ENCODE peak calls at places on chromosomes 3 and 15, in seven cellular contexts. D is AG09309, R is nephron progenitor cell, O is activated B cell treated with CpG ODN at 0.5 μM for 24 hours, F is hepatocyte, G is GM10248, L is HCT116. A is an unnamed sample.

GRCh38 chr3:66582721-66583141 is 81.9 kb upstream of the LRIG1 start:
- DNase-seq in D (peak), R (no peak), O (peak), F (no peak), G (peak), L (no peak), A (peak)

GRCh38 chr3:56788506-56788905 is 13.2 kb downstream of the ARHGEF3 start:
- DNase-seq in D (no peak), R (no peak), O (no peak), F (no peak), G (no peak), L (no peak), A (no peak)

GRCh38 chr3:86991482-86991815 is 500 bp upstream of the VGLL3 start:
- DNase-seq in D (no peak), R (no peak), O (no peak), F (no peak), G (no peak), L (no peak), A (no peak)

GRCh38 chr15:57352535-57353316 is 23.6 kb upstream of the CGNL1 start:
- DNase-seq in D (no peak), R (no peak), O (no peak), F (no peak), G (no peak), L (no peak), A (no peak)

GRCh38 chr3:112815981-112816380 is 30.7 kb downstream of the CD200R1L start:
- DNase-seq in D (peak), R (no peak), O (no peak), F (no peak), G (no peak), L (no peak), A (no peak)

GRCh38 chr15:92155941-92156340 is 237.7 kb upstream of the ST8SIA2 start:
- DNase-seq in D (no peak), R (no peak), O (no peak), F (no peak), G (no peak), L (no peak), A (no peak)

GRCh38 chr15:80310776-80311175 is 58.8 kb upstream of the CTXND1 start:
- DNase-seq in D (no peak), R (no peak), O (no peak), F (no peak), G (no peak), L (no peak), A (no peak)

GRCh38 chr3:2544212-2544611 is 445.5 kb downstream of the CNTN4 start:
- DNase-seq in D (no peak), R (no peak), O (no peak), F (no peak), G (no peak), L (no peak), A (no peak)

GRCh38 chr15:88083828-88084760 is 172.4 kb downstream of the NTRK3 start:
- DNase-seq in D (peak), R (no peak), O (no peak), F (peak), G (no peak), L (no peak), A (no peak)

GRCh38 chr3:72763751-72764440 is 84.3 kb downstream of the SHQ1 start:
- DNase-seq in D (no peak), R (no peak), O (no peak), F (no peak), G (no peak), L (no peak), A (no peak)

GRCh38 chr3:74561881-74562280 is 52.6 kb downstream of the CNTN3 start:
- DNase-seq in D (peak), R (no peak), O (no peak), F (no peak), G (no peak), L (no peak), A (no peak)

GRCh38 chr15:68205949-68206539 is 912 bp upstream of the CALML4 start:
- DNase-seq in D (no peak), R (no peak), O (no peak), F (peak), G (peak), L (no peak), A (no peak)

GRCh38 chr3:110789315-110789714 is 282.3 kb upstream of the NECTIN3 start:
- DNase-seq in D (no peak), R (no peak), O (no peak), F (no peak), G (no peak), L (no peak), A (no peak)

GRCh38 chr3:69012836-69013255 is 638 bp downstream of the EOGT start:
- DNase-seq in D (no peak), R (peak), O (peak), F (peak), G (peak), L (no peak), A (peak)

GRCh38 chr3:138234401-138235179 is 47.5 kb downstream of the ARMC8 start:
- DNase-seq in D (peak), R (no peak), O (no peak), F (no peak), G (no peak), L (no peak), A (no peak)

GRCh38 chr15:77386626-77387025 is 33.3 kb downstream of the PEAK1 start:
- DNase-seq in D (no peak), R (no peak), O (no peak), F (no peak), G (no peak), L (no peak), A (no peak)

GRCh38 chr3:52014613-52015012 is 18.9 kb upstream of the RPL29 start:
- DNase-seq in D (no peak), R (peak), O (no peak), F (peak), G (no peak), L (peak), A (no peak)

GRCh38 chr3:30855390-30855789 is 39.1 kb downstream of the GADL1 start:
- DNase-seq in D (peak), R (no peak), O (no peak), F (peak), G (no peak), L (no peak), A (no peak)

GRCh38 chr3:9761919-9762318 is 7.8 kb downstream of the CAMK1 start:
- DNase-seq in D (no peak), R (no peak), O (no peak), F (no peak), G (no peak), L (no peak), A (no peak)

GRCh38 chr3:154431043-154431442 is 1.1 kb upstream of the GPR149 start:
- DNase-seq in D (no peak), R (no peak), O (no peak), F (no peak), G (no peak), L (peak), A (no peak)

GRCh38 chr3:189272500-189273119 is 100.8 kb downstream of the TPRG1 start:
- DNase-seq in D (no peak), R (no peak), O (no peak), F (peak), G (no peak), L (no peak), A (no peak)

GRCh38 chr3:23763040-23763477 is 42.7 kb upstream of the UBE2E1 start:
- DNase-seq in D (no peak), R (peak), O (no peak), F (no peak), G (no peak), L (no peak), A (no peak)

GRCh38 chr3:156317457-156317856 is 197.1 kb downstream of the KCNAB1 start:
- DNase-seq in D (no peak), R (no peak), O (no peak), F (peak), G (no peak), L (peak), A (no peak)
- TF ChIP-seq CTCF in D (no peak), R (no peak), O (no peak), F (no peak), G (no peak), L (no peak), A (no peak)

DNA sequence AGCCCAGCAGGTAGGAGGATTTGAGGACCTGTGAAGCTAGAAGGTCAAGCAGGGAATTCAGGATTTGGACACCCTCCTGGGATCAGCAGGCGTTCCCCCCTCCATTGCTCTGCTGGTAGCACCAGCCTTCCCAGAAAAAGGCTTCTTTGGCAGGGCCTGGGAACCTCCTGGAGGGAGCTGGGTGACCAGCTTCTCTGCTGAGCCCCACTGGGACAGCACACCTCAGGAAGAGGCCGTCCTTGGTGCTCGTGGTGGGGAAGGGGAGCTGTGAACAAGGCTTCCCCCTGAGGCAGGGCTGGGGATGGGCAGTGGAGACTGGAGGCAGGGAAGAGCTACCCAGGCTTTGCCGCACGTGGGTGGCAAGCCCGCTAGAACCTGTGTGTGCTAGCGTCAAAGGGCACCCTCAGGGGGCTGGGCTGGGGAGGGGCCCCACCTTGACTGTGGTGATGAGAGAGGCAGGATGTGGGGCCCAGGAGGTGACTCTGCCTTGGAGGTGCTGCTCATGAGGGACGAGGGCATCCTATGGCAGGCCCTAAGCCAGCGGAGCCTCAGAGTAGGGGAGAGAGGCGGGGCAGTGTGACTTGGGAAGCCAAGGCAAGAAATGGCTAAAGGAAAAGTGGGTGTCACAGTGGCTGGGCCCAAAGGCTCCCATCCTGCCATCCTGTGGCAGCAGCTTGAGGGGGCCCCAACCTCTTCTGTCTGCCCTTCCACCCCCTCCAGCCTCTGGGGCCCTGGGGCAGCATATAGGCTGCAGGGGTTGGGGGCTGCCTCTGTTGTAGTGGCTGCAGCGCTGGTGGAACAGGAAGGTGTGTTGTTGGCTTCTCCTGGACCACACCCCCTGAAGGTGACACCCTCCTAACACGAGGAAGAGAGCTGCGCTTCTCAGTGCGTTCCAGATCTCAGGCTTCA is 20.7 kb downstream of the KLF13 start:
- DNase-seq in D (no peak), R (no peak), O (no peak), F (no peak), G (no peak), L (no peak), A (no peak)
- TF ChIP-seq CTCF in D (no peak), R (no peak), O (no peak), F (no peak), G (no peak), L (no peak), A (no peak)

DNA sequence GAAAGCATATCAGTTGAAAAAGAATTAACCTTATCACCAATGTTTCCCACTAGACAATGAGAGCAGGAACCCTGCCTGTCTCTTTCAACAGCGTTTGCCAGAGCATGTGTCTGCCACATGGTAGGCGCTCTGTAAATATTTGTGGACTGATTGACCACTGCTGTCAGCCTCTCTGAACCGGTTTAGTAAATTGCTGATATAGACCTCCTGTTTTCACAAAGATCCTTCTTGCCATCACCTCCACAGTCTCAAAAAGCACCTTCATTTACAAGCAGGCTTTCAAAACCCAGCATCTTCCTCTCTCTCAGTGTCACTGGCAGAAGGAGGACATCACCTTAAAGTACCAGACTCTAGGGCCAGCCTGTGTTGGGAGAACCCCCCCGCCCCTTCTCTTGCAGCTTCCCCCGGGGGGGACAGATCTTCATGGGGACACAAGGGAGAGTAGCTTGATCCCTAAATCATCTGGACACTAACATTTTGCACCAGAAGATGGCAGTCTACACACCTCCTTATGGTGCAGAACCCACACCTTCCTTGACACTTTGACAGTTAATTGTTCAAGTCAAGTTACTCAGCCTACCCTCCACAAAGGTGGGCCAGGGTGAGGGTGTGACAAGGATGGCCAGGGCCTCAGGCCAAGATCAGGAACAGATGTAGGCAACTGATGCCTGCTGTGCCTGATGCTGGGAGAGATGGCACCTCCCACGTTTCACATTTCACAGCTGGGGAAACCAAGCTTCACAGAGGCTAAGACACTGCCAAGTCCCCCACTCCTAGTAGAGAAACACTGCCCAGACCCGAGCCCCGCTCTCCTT is 37.8 kb upstream of the USP3 start:
- DNase-seq in D (no peak), R (peak), O (no peak), F (peak), G (peak), L (peak), A (peak)
- TF ChIP-seq CTCF in D (peak), R (peak), O (peak), F (peak), G (peak), L (peak), A (peak)

GRCh38 chr15:69502470-69503045 is 49.9 kb downstream of the RPLP1 start:
- DNase-seq in D (no peak), R (no peak), O (no peak), F (no peak), G (no peak), L (no peak), A (no peak)
- TF ChIP-seq CTCF in D (peak), R (no peak), O (no peak), F (no peak), G (no peak), L (no peak), A (no peak)

GRCh38 chr3:101950510-101950909 is 101.2 kb downstream of the NFKBIZ start:
- DNase-seq in D (peak), R (no peak), O (no peak), F (no peak), G (peak), L (no peak), A (peak)

GRCh38 chr3:101950985-101951733 is 101.8 kb downstream of the NFKBIZ start:
- DNase-seq in D (no peak), R (no peak), O (no peak), F (no peak), G (no peak), L (no peak), A (no peak)

GRCh38 chr3:101954361-101954760 is 105.0 kb downstream of the NFKBIZ start:
- DNase-seq in D (no peak), R (no peak), O (no peak), F (no peak), G (no peak), L (no peak), A (no peak)

DNA sequence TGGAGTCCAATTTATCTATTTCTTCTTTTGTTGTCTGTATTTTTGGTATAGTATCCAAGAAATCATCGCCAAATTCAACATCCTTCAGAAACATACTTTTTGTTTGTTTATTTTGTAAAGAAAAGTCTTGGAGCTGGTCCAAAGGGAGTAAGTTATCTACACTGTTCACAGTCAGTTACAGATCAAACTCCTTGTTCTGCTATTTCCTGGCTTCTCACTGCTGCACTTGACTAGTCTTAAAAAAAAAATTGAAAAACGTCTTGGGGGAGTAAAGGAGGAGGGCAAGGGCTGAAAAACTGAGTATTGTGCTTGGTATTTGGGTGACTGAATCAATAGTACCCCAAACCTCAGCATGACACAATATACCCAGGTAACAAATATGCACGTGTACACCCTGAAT is 105.6 kb downstream of the NFKBIZ start:
- DNase-seq in D (no peak), R (no peak), O (no peak), F (no peak), G (no peak), L (no peak), A (no peak)
- TF ChIP-seq CTCF in D (no peak), R (no peak), O (no peak), F (no peak), G (no peak), L (no peak), A (no peak)

GRCh38 chr15:100911086-100911485 is 8.1 kb upstream of the LRRK1 start:
- DNase-seq in D (no peak), R (no peak), O (no peak), F (no peak), G (no peak), L (no peak), A (no peak)

GRCh38 chr15:100908466-100908865 is 10.7 kb upstream of the LRRK1 start:
- DNase-seq in D (no peak), R (no peak), O (no peak), F (no peak), G (no peak), L (no peak), A (no peak)

GRCh38 chr15:100909582-100909981 is 9.6 kb upstream of the LRRK1 start:
- DNase-seq in D (no peak), R (no peak), O (no peak), F (no peak), G (no peak), L (no peak), A (no peak)

GRCh38 chr15:100910556-100910955 is 8.6 kb upstream of the LRRK1 start:
- DNase-seq in D (no peak), R (no peak), O (no peak), F (no peak), G (no peak), L (no peak), A (no peak)

DNA sequence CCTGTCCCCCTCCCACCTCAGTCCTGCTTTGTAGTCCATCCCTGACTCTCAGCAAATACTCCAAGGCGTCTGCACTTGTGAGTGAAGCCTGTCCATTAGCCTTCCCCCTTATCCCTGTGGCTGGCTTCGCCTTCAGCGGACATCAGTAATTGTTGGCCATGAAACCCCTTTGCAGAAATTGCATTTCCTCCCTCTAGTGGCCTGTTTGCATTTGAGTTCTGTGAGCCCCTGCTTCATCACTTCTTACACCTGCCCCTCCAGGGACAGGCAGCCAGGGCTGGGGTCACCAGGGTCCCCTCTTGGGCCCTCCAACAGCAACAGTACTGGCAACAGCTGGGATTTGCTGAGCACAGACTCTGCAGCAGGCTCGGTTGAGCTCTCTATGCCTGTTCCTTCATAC is 9.0 kb upstream of the LRRK1 start:
- DNase-seq in D (no peak), R (no peak), O (no peak), F (no peak), G (no peak), L (no peak), A (no peak)
- TF ChIP-seq CTCF in D (peak), R (peak), O (no peak), F (peak), G (no peak), L (no peak), A (no peak)

GRCh38 chr3:128849776-128850542 is 29.5 kb upstream of the ACAD9 start:
- DNase-seq in D (peak), R (no peak), O (no peak), F (no peak), G (peak), L (no peak), A (no peak)
- TF ChIP-seq CTCF in D (peak), R (no peak), O (no peak), F (no peak), G (no peak), L (peak), A (no peak)

GRCh38 chr15:78506971-78507830 is at the start of gene HYKK:
- DNase-seq in D (peak), R (peak), O (peak), F (peak), G (peak), L (peak), A (peak)
- TF ChIP-seq CTCF in D (no peak), R (no peak), O (no peak), F (no peak), G (no peak), L (no peak), A (no peak)

GRCh38 chr3:157130138-157130880 is 29.6 kb downstream of the CCNL1 start:
- DNase-seq in D (no peak), R (peak), O (no peak), F (peak), G (peak), L (peak), A (peak)
- TF ChIP-seq CTCF in D (peak), R (peak), O (no peak), F (peak), G (peak), L (no peak), A (peak)